ENCODE peak calls at places on chromosome 10, in four cellular contexts. One of them, this sample, is unnamed.

GRCh38 chr10:55979203-55979602 is 381.9 kb downstream of the ZWINT start:
- DNase-seq in SK-N-SH: no peak
- DNase-seq in GM12878: no peak
- DNase-seq in K562: no peak
- DNase-seq in this sample: peak

GRCh38 chr10:24843256-24843655 is 109.2 kb downstream of the PRTFDC1 start:
- DNase-seq in SK-N-SH: no peak
- DNase-seq in K562: no peak
- DNase-seq in GM12878: no peak
- DNase-seq in this sample: no peak

GRCh38 chr10:117311261-117311660 is 64.0 kb downstream of the PDZD8 start:
- DNase-seq in SK-N-SH: no peak
- DNase-seq in GM12878: no peak
- DNase-seq in K562: no peak
- DNase-seq in this sample: no peak

GRCh38 chr10:121481222-121481621 is 117.0 kb downstream of the FGFR2 start:
- DNase-seq in K562: no peak
- DNase-seq in GM12878: no peak
- DNase-seq in SK-N-SH: no peak
- DNase-seq in this sample: no peak

GRCh38 chr10:116113721-116114501 is 159.1 kb downstream of the GFRA1 start:
- DNase-seq in GM12878: no peak
- DNase-seq in SK-N-SH: no peak
- DNase-seq in K562: no peak
- DNase-seq in this sample: no peak

GRCh38 chr10:101101488-101101887 is 29.6 kb upstream of the TLX1 start:
- DNase-seq in K562: no peak
- DNase-seq in SK-N-SH: no peak
- DNase-seq in GM12878: no peak
- DNase-seq in this sample: no peak

GRCh38 chr10:95404864-95405263 is 114.1 kb upstream of the PDLIM1 start:
- DNase-seq in GM12878: no peak
- DNase-seq in SK-N-SH: no peak
- DNase-seq in K562: no peak
- DNase-seq in this sample: no peak

GRCh38 chr10:58023341-58024073 is 244.2 kb downstream of the IPMK start:
- DNase-seq in K562: no peak
- DNase-seq in SK-N-SH: no peak
- DNase-seq in GM12878: no peak
- DNase-seq in this sample: no peak

GRCh38 chr10:123774075-123774742 is 108.1 kb downstream of the GPR26 start:
- DNase-seq in GM12878: no peak
- DNase-seq in SK-N-SH: no peak
- DNase-seq in K562: no peak
- DNase-seq in this sample: no peak

GRCh38 chr10:68135922-68136718 is 26.8 kb downstream of the MYPN start:
- DNase-seq in GM12878: no peak
- DNase-seq in K562: no peak
- DNase-seq in SK-N-SH: no peak
- DNase-seq in this sample: no peak

GRCh38 chr10:98285416-98285815 is 17.4 kb upstream of the LOXL4 start:
- DNase-seq in GM12878: no peak
- DNase-seq in SK-N-SH: no peak
- DNase-seq in K562: no peak
- DNase-seq in this sample: no peak

GRCh38 chr10:77532068-77532467 is 105.5 kb downstream of the KCNMA1 start:
- DNase-seq in GM12878: no peak
- DNase-seq in SK-N-SH: no peak
- DNase-seq in K562: no peak
- DNase-seq in this sample: no peak

GRCh38 chr10:118908487-118909280 is 120.8 kb upstream of the NANOS1 start:
- DNase-seq in SK-N-SH: peak
- DNase-seq in K562: no peak
- DNase-seq in GM12878: no peak
- DNase-seq in this sample: no peak

GRCh38 chr10:129866894-129867293 is 97.2 kb downstream of the EBF3 start:
- DNase-seq in K562: no peak
- DNase-seq in GM12878: no peak
- DNase-seq in SK-N-SH: no peak
- DNase-seq in this sample: peak

GRCh38 chr10:11713186-11713743 is 28.9 kb upstream of the ECHDC3 start:
- DNase-seq in K562: peak
- DNase-seq in GM12878: peak
- DNase-seq in SK-N-SH: no peak
- DNase-seq in this sample: no peak

GRCh38 chr10:47241256-47241655 is 58.7 kb upstream of the GDF10 start:
- DNase-seq in GM12878: no peak
- DNase-seq in K562: no peak
- DNase-seq in SK-N-SH: no peak
- DNase-seq in this sample: no peak

GRCh38 chr10:118027397-118027796 is 19.3 kb downstream of the RAB11FIP2 start:
- DNase-seq in GM12878: no peak
- DNase-seq in K562: no peak
- DNase-seq in SK-N-SH: no peak
- DNase-seq in this sample: no peak

GRCh38 chr10:78688945-78689935 is 379.5 kb upstream of the ZMIZ1 start:
- DNase-seq in K562: no peak
- DNase-seq in SK-N-SH: peak
- DNase-seq in GM12878: no peak
- DNase-seq in this sample: no peak

GRCh38 chr10:71531485-71532446 is 135.0 kb downstream of the CDH23 start:
- DNase-seq in SK-N-SH: no peak
- DNase-seq in K562: no peak
- DNase-seq in GM12878: no peak
- DNase-seq in this sample: no peak

GRCh38 chr10:102066421-102067068 is 1.4 kb downstream of the HPS6 start:
- DNase-seq in SK-N-SH: no peak
- DNase-seq in K562: no peak
- DNase-seq in GM12878: no peak
- DNase-seq in this sample: no peak

GRCh38 chr10:4003348-4003973 is 218.5 kb upstream of the KLF6 start:
- DNase-seq in SK-N-SH: no peak
- DNase-seq in GM12878: peak
- DNase-seq in K562: no peak
- DNase-seq in this sample: no peak

GRCh38 chr10:102393411-102394078 is 2.0 kb upstream of the NFKB2 start:
- DNase-seq in K562: no peak
- DNase-seq in SK-N-SH: peak
- DNase-seq in GM12878: no peak
- DNase-seq in this sample: no peak

GRCh38 chr10:92657024-92657423 is 32.7 kb upstream of the HHEX start:
- DNase-seq in GM12878: no peak
- DNase-seq in K562: no peak
- DNase-seq in SK-N-SH: no peak
- DNase-seq in this sample: no peak

GRCh38 chr10:76453997-76454396 is 1022.6 kb downstream of the LRMDA start:
- DNase-seq in K562: no peak
- DNase-seq in GM12878: no peak
- DNase-seq in SK-N-SH: no peak
- DNase-seq in this sample: no peak

GRCh38 chr10:132548869-132549268 is 11.3 kb downstream of the INPP5A start:
- DNase-seq in K562: no peak
- DNase-seq in SK-N-SH: no peak
- DNase-seq in GM12878: no peak
- DNase-seq in this sample: no peak

GRCh38 chr10:101843032-101843991 is at the start of gene KCNIP2:
- DNase-seq in K562: peak
- DNase-seq in SK-N-SH: peak
- DNase-seq in GM12878: no peak
- DNase-seq in this sample: peak

GRCh38 chr10:14839305-14839695 is 1.2 kb downstream of the HSPA14 start:
- DNase-seq in GM12878: no peak
- DNase-seq in SK-N-SH: no peak
- DNase-seq in K562: no peak
- DNase-seq in this sample: no peak

GRCh38 chr10:9824546-9825164 is 1193.0 kb upstream of the CELF2 start:
- DNase-seq in K562: no peak
- DNase-seq in GM12878: no peak
- DNase-seq in SK-N-SH: no peak
- DNase-seq in this sample: no peak
- TF ChIP-seq MAX in K562: no peak
- TF ChIP-seq MAX in GM12878: no peak
- TF ChIP-seq MAX in SK-N-SH: no peak
- TF ChIP-seq MAX in this sample: no peak

GRCh38 chr10:125103466-125104377 is 56.6 kb downstream of the CTBP2 start:
- DNase-seq in GM12878: no peak
- DNase-seq in K562: no peak
- DNase-seq in SK-N-SH: no peak
- DNase-seq in this sample: no peak
- TF ChIP-seq USF1 in GM12878: no peak
- TF ChIP-seq USF1 in K562: no peak
- TF ChIP-seq USF1 in SK-N-SH: no peak
- TF ChIP-seq USF1 in this sample: no peak

DNA sequence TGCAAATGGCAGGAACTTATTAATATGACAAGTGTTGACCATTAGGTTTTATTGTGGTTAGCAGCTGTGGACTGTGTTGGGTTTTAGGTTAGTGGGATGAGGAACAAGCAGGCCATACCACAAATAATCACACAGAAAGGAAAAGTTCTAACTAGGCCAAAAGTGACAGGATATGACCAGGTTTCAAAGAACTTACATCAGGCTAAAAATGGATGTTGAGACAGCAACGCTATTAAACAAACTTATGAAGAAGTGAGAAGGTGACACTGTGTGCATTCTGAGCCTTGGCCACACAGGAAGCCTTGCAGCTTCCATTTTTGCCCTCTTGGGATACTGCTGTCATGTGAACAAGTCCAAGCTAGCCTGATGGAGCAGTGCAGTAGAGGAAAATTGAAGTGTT is 568.8 kb downstream of the HTR7 start:
- DNase-seq in GM12878: peak
- DNase-seq in SK-N-SH: no peak
- DNase-seq in K562: no peak
- DNase-seq in this sample: no peak
- TF ChIP-seq MAX in GM12878: no peak
- TF ChIP-seq MAX in SK-N-SH: no peak
- TF ChIP-seq MAX in K562: no peak
- TF ChIP-seq MAX in this sample: no peak

DNA sequence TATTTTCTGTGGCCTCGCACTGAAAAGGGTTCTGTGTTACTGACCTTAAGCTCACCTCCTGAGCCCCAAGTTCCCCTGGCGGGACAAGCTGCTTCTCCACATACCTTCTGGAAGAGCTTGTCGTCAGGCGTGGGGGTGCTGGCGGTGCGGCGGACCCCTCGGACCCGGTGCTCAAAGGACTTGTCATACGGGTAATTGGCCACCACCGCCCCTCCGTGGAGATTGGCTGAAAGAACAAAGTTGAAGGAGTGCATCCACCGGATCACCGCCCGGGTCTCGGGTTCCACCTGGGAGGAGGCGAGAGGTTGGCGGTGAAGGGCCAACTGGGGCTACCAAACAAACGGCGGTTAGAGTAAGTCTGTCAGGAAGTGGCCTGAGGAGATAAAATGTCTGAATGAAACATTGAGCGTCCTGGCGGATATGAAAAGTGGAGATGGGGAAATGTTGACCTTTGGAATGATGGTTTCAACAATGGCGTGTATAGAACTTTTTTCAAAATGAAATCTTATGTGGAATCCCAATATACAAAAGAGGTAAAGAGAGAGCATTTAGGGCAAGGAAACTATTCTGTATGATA is 16.5 kb downstream of the CPN1 start:
- DNase-seq in K562: peak
- DNase-seq in SK-N-SH: no peak
- DNase-seq in GM12878: no peak
- DNase-seq in this sample: peak
- TF ChIP-seq USF1 in K562: no peak
- TF ChIP-seq USF1 in SK-N-SH: no peak
- TF ChIP-seq USF1 in GM12878: no peak
- TF ChIP-seq USF1 in this sample: no peak

DNA sequence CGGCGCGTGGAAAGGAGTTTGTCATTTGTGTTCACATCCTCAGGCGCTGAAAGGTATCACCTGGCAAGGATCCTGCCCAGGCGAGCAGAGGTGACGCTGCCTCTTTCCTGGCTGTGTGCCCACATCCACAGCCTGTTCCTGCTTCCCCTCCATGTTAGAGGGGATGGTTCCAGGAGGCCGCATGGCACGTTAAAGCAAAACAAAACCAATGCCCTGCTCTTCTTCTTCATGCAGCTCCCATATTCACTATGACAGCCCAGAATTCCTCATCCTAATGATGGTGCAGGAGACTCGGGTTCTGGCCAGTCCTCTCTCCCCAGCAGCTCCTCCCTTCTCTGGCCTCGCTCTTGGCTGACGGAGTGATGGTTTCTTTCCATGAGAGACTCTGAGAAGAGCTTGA is 678.5 kb upstream of the ANKRD30A start:
- DNase-seq in GM12878: no peak
- DNase-seq in SK-N-SH: peak
- DNase-seq in K562: no peak
- DNase-seq in this sample: no peak
- TF ChIP-seq MAX in GM12878: no peak
- TF ChIP-seq MAX in SK-N-SH: peak
- TF ChIP-seq MAX in K562: no peak
- TF ChIP-seq MAX in this sample: no peak